ENCODE peak calls at places on chromosome 13, in four cellular contexts. One of them, this sample, is unnamed.

GRCh38 chr13:35283856-35284255 is 192.6 kb downstream of the MAB21L1 start:
- DNase-seq in HepG2: peak; percentile 80
- DNase-seq in H1: no peak
- DNase-seq in GM12878: no peak
- DNase-seq in this sample: no peak

GRCh38 chr13:49584771-49585182 is 581 bp downstream of the RCBTB1 start:
- DNase-seq in GM12878: no peak
- DNase-seq in H1: no peak
- DNase-seq in HepG2: no peak
- DNase-seq in this sample: no peak

GRCh38 chr13:29767006-29767405 is 83.4 kb downstream of the UBL3 start:
- DNase-seq in GM12878: no peak
- DNase-seq in H1: no peak
- DNase-seq in HepG2: no peak
- DNase-seq in this sample: no peak

GRCh38 chr13:67619987-67620386 is 389.9 kb upstream of the PCDH9 start:
- DNase-seq in HepG2: no peak
- DNase-seq in H1: no peak
- DNase-seq in GM12878: no peak
- DNase-seq in this sample: no peak

GRCh38 chr13:98285317-98285716 is 108.2 kb upstream of the RNF113B start:
- DNase-seq in HepG2: no peak
- DNase-seq in GM12878: no peak
- DNase-seq in H1: no peak
- DNase-seq in this sample: no peak

GRCh38 chr13:113650731-113651148 is 7.3 kb downstream of the ATP4B start:
- DNase-seq in GM12878: no peak
- DNase-seq in HepG2: no peak
- DNase-seq in H1: no peak
- DNase-seq in this sample: no peak

GRCh38 chr13:113151745-113152707 is 6.4 kb upstream of the PROZ start:
- DNase-seq in GM12878: no peak
- DNase-seq in HepG2: no peak
- DNase-seq in H1: peak; percentile 53
- DNase-seq in this sample: no peak

GRCh38 chr13:19845758-19846157 is 17.7 kb downstream of the ZMYM5 start:
- DNase-seq in GM12878: no peak
- DNase-seq in H1: no peak
- DNase-seq in HepG2: peak; percentile 57
- DNase-seq in this sample: no peak

GRCh38 chr13:112771877-112772538 is 82.2 kb downstream of the ATP11A start:
- DNase-seq in HepG2: no peak
- DNase-seq in GM12878: no peak
- DNase-seq in H1: no peak
- DNase-seq in this sample: no peak

GRCh38 chr13:89514534-89515312 is 1832.8 kb upstream of the MIR17HG start:
- DNase-seq in GM12878: no peak
- DNase-seq in HepG2: peak; percentile 50
- DNase-seq in H1: no peak
- DNase-seq in this sample: no peak

GRCh38 chr13:47252627-47253026 is 355.8 kb upstream of the HTR2A start:
- DNase-seq in HepG2: no peak
- DNase-seq in H1: no peak
- DNase-seq in GM12878: no peak
- DNase-seq in this sample: no peak

GRCh38 chr13:24124789-24125476 is 35.6 kb upstream of the SPATA13 start:
- DNase-seq in H1: no peak
- DNase-seq in GM12878: peak; percentile 43
- DNase-seq in HepG2: no peak
- DNase-seq in this sample: no peak

GRCh38 chr13:102466836-102467235 is 65.0 kb upstream of the FGF14 start:
- DNase-seq in HepG2: no peak
- DNase-seq in GM12878: no peak
- DNase-seq in H1: no peak
- DNase-seq in this sample: no peak

GRCh38 chr13:43127103-43127817 is 103.9 kb downstream of the DNAJC15 start:
- DNase-seq in H1: no peak
- DNase-seq in HepG2: no peak
- DNase-seq in GM12878: no peak
- DNase-seq in this sample: no peak

GRCh38 chr13:33228645-33229445 is 56.7 kb downstream of the STARD13 start:
- DNase-seq in GM12878: no peak
- DNase-seq in HepG2: peak; percentile 62
- DNase-seq in H1: no peak
- DNase-seq in this sample: no peak

GRCh38 chr13:96751089-96751488 is 243.2 kb downstream of the OXGR1 start:
- DNase-seq in GM12878: no peak
- DNase-seq in H1: no peak
- DNase-seq in HepG2: no peak
- DNase-seq in this sample: no peak

GRCh38 chr13:80359459-80360297 is 18.8 kb upstream of the SPRY2 start:
- DNase-seq in HepG2: no peak
- DNase-seq in H1: peak; percentile 71
- DNase-seq in GM12878: no peak
- DNase-seq in this sample: peak; percentile 96

GRCh38 chr13:63517376-63517775 is 2101.7 kb upstream of the PCDH20 start:
- DNase-seq in H1: no peak
- DNase-seq in GM12878: no peak
- DNase-seq in HepG2: no peak
- DNase-seq in this sample: no peak

GRCh38 chr13:72304121-72304745 is 423.2 kb downstream of the MZT1 start:
- DNase-seq in GM12878: no peak
- DNase-seq in H1: no peak
- DNase-seq in HepG2: no peak
- DNase-seq in this sample: no peak

GRCh38 chr13:74290324-74290773 is 156.1 kb upstream of the KLF12 start:
- DNase-seq in HepG2: peak; percentile 9
- DNase-seq in GM12878: no peak
- DNase-seq in H1: no peak
- DNase-seq in this sample: no peak

GRCh38 chr13:46121597-46122163 is 16.8 kb upstream of the CPB2 start:
- DNase-seq in GM12878: no peak
- DNase-seq in HepG2: peak; percentile 32
- DNase-seq in H1: no peak
- DNase-seq in this sample: no peak

GRCh38 chr13:46468570-46468969 is 81.5 kb upstream of the RUBCNL start:
- DNase-seq in H1: no peak
- DNase-seq in HepG2: no peak
- DNase-seq in GM12878: no peak
- DNase-seq in this sample: no peak

DNA sequence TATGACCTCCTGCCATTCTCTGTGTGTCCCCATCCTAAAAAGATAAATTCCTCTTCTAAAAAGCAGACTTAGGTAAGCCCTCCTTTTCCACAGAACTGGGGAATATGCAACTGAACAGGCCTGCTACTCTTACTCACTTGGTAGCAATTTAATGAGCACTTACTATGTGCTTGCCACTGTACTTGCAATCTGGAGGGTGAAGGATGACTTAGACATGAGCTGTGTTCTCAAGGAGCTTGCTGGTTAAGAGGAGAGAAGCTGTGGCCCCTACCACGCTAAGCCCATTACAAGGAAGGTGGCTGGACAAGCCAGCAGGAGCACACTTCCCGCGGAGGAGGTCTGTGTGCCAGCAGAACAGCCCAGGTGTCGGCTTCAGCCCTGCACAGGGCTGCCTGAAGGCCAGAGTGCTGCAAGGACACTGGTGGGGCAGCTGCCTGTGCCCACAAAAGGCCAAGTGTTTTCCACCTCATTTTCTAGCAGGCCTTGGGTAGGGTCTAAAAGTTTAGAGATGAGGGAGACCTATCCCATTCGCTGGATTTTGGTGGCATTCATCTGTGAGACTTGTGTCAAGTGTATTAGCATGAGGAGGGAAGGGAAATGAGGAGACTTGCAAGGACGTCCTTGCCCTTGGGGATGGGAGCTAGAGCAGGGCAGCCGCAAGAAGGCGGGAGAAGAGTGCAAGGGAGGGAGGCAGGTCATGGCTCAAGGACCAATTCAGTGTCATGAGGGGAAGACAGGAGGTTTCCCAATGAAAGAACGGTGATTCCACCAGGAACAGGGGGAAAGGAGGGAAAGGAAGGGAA is 52.0 kb downstream of the COL4A1 start:
- DNase-seq in H1: peak; percentile 50
- DNase-seq in HepG2: no peak
- DNase-seq in GM12878: no peak
- DNase-seq in this sample: no peak
- H3K4me1 ChIP-seq in H1: no peaks in the 10 kb centered on the region
- H3K4me1 ChIP-seq in HepG2: no peaks in the 10 kb centered on the region
- H3K4me1 ChIP-seq in GM12878: no peaks in the 10 kb centered on the region
- H3K4me1 ChIP-seq in this sample: no peaks in the 10 kb centered on the region

GRCh38 chr13:32153056-32153455 is 121.5 kb downstream of the FRY start:
- DNase-seq in GM12878: no peak
- DNase-seq in H1: no peak
- DNase-seq in HepG2: no peak
- DNase-seq in this sample: no peak

GRCh38 chr13:32147976-32148375 is 116.4 kb downstream of the FRY start:
- DNase-seq in GM12878: no peak
- DNase-seq in HepG2: no peak
- DNase-seq in H1: no peak
- DNase-seq in this sample: no peak

GRCh38 chr13:32147193-32147592 is 115.6 kb downstream of the FRY start:
- DNase-seq in GM12878: no peak
- DNase-seq in HepG2: no peak
- DNase-seq in H1: no peak
- DNase-seq in this sample: no peak

GRCh38 chr13:32150239-32150638 is 118.7 kb downstream of the FRY start:
- DNase-seq in GM12878: no peak
- DNase-seq in H1: no peak
- DNase-seq in HepG2: no peak
- DNase-seq in this sample: no peak

DNA sequence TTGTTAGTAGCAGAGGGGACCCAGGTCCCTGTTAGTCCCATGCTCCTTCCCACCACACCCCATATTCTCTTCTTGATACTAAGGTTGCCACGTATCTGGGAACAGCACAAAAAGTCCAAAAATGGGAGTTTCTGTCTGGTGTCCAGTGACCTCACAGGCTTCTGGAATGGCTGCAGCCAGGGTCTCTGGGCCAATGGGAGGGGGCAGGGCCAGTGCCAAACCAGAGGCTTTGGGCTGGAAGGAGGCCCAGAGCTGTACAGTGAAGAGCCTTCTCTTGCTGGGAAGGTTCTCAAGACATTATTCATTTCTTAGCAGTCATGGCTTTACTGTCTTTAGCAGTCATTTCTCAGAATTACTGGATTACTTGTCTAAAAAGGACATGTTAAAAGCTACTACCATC is 119.2 kb downstream of the FRY start:
- DNase-seq in HepG2: no peak
- DNase-seq in H1: no peak
- DNase-seq in GM12878: no peak
- DNase-seq in this sample: no peak
- TF ChIP-seq SUZ12 in HepG2: no peak
- TF ChIP-seq SUZ12 in H1: no peak
- TF ChIP-seq SUZ12 in GM12878: no peak
- TF ChIP-seq SUZ12 in this sample: no peak

GRCh38 chr13:40503966-40504591 is 162.4 kb downstream of the FOXO1 start:
- DNase-seq in GM12878: no peak
- DNase-seq in H1: no peak
- DNase-seq in HepG2: peak; percentile 99
- DNase-seq in this sample: no peak
- H3K4me3 ChIP-seq in GM12878: no peak overlapping the region
- H3K4me3 ChIP-seq in H1: no peak overlapping the region
- H3K4me3 ChIP-seq in HepG2: no peak overlapping the region
- H3K4me3 ChIP-seq in this sample: no peak overlapping the region

GRCh38 chr13:27607125-27607524 is 13.2 kb downstream of the LNX2 start:
- DNase-seq in GM12878: no peak
- DNase-seq in H1: no peak
- DNase-seq in HepG2: peak; percentile 50
- DNase-seq in this sample: no peak
- H3K4me1 ChIP-seq in GM12878: peaks cover 15% of the 10 kb centered on the region
- H3K4me1 ChIP-seq in H1: no peaks in the 10 kb centered on the region
- H3K4me1 ChIP-seq in HepG2: peaks cover 45% of the 10 kb centered on the region
- H3K4me1 ChIP-seq in this sample: no peaks in the 10 kb centered on the region

GRCh38 chr13:51502206-51502651 is 49.4 kb upstream of the INTS6 start:
- DNase-seq in H1: no peak
- DNase-seq in HepG2: no peak
- DNase-seq in GM12878: peak; percentile 65
- DNase-seq in this sample: no peak
- TF ChIP-seq SUZ12 in H1: no peak
- TF ChIP-seq SUZ12 in HepG2: no peak
- TF ChIP-seq SUZ12 in GM12878: no peak
- TF ChIP-seq SUZ12 in this sample: no peak

DNA sequence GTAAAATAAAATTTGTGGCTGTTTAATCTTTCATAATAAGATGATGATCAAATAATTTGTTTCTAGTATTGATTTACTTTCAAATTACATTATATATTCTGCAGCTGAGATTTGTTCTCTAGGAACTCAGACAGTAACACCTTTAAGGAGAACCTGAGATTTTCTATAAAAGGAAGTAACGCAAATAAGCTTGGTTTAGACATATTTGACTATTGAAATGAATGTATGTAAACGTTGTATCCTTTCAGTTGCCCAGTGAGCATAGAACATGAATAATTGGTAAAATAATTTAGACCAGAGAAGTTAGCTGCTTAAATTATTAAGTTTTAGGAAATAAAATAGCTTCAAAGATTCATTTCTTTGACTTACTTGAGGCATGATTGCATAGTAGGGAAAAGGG is 3.1 kb downstream of the CDK8 start:
- DNase-seq in HepG2: no peak
- DNase-seq in H1: no peak
- DNase-seq in GM12878: no peak
- DNase-seq in this sample: no peak
- H3K4me3 ChIP-seq in HepG2: no peak overlapping the region
- H3K4me3 ChIP-seq in H1: no peak overlapping the region
- H3K4me3 ChIP-seq in GM12878: peak overlapping the region; percentile 52
- H3K4me3 ChIP-seq in this sample: no peak overlapping the region